ENCODE peak calls at places on chromosomes 2 and 18, in seven cellular contexts. One of them, this sample, is unnamed.

GRCh38 chr2:236984046-236984445 is 101.6 kb upstream of the COPS8 start:
- DNase-seq in psoas muscle: no peak
- DNase-seq in Right ventricle myocardium inferior: no peak
- DNase-seq in activated CD4-positive, alpha-beta memory T cell treated with anti-CD3 and anti-CD28 coated beads, Interleukin-2, amount 10 ng/mL, durations not matched to agents 7 days and 5 days: no peak
- DNase-seq in cerebellum: no peak
- DNase-seq in AG04450: no peak
- DNase-seq in SW480: no peak
- DNase-seq in this sample: no peak

GRCh38 chr2:180905002-180905401 is 75.4 kb upstream of the UBE2E3 start:
- DNase-seq in psoas muscle: no peak
- DNase-seq in Right ventricle myocardium inferior: no peak
- DNase-seq in activated CD4-positive, alpha-beta memory T cell treated with anti-CD3 and anti-CD28 coated beads, Interleukin-2, amount 10 ng/mL, durations not matched to agents 7 days and 5 days: no peak
- DNase-seq in cerebellum: no peak
- DNase-seq in AG04450: no peak
- DNase-seq in SW480: no peak
- DNase-seq in this sample: no peak

GRCh38 chr18:40962784-40963183 is 992.2 kb upstream of the PIK3C3 start:
- DNase-seq in psoas muscle: no peak
- DNase-seq in Right ventricle myocardium inferior: no peak
- DNase-seq in activated CD4-positive, alpha-beta memory T cell treated with anti-CD3 and anti-CD28 coated beads, Interleukin-2, amount 10 ng/mL, durations not matched to agents 7 days and 5 days: no peak
- DNase-seq in cerebellum: no peak
- DNase-seq in AG04450: no peak
- DNase-seq in SW480: no peak
- DNase-seq in this sample: no peak

GRCh38 chr2:200454839-200455801 is 54.7 kb downstream of the KCTD18 start:
- DNase-seq in psoas muscle: no peak
- DNase-seq in Right ventricle myocardium inferior: no peak
- DNase-seq in activated CD4-positive, alpha-beta memory T cell treated with anti-CD3 and anti-CD28 coated beads, Interleukin-2, amount 10 ng/mL, durations not matched to agents 7 days and 5 days: no peak
- DNase-seq in cerebellum: no peak
- DNase-seq in AG04450: no peak
- DNase-seq in SW480: no peak
- DNase-seq in this sample: no peak

GRCh38 chr2:171529914-171530313 is 7.6 kb downstream of the CYBRD1 start:
- DNase-seq in psoas muscle: no peak
- DNase-seq in Right ventricle myocardium inferior: no peak
- DNase-seq in activated CD4-positive, alpha-beta memory T cell treated with anti-CD3 and anti-CD28 coated beads, Interleukin-2, amount 10 ng/mL, durations not matched to agents 7 days and 5 days: no peak
- DNase-seq in cerebellum: no peak
- DNase-seq in AG04450: no peak
- DNase-seq in SW480: no peak
- DNase-seq in this sample: no peak

GRCh38 chr18:22314406-22314805 is 103.3 kb downstream of the CTAGE1 start:
- DNase-seq in psoas muscle: peak; percentile 37
- DNase-seq in Right ventricle myocardium inferior: no peak
- DNase-seq in activated CD4-positive, alpha-beta memory T cell treated with anti-CD3 and anti-CD28 coated beads, Interleukin-2, amount 10 ng/mL, durations not matched to agents 7 days and 5 days: no peak
- DNase-seq in cerebellum: no peak
- DNase-seq in AG04450: peak; percentile 85
- DNase-seq in SW480: no peak
- DNase-seq in this sample: no peak

GRCh38 chr2:54287532-54287931 is 31.5 kb upstream of the TSPYL6 start:
- DNase-seq in psoas muscle: peak; percentile 26
- DNase-seq in Right ventricle myocardium inferior: no peak
- DNase-seq in activated CD4-positive, alpha-beta memory T cell treated with anti-CD3 and anti-CD28 coated beads, Interleukin-2, amount 10 ng/mL, durations not matched to agents 7 days and 5 days: no peak
- DNase-seq in cerebellum: no peak
- DNase-seq in AG04450: no peak
- DNase-seq in SW480: no peak
- DNase-seq in this sample: no peak

GRCh38 chr2:173150087-173150486 is 74.4 kb downstream of the MAP3K20 start:
- DNase-seq in psoas muscle: no peak
- DNase-seq in Right ventricle myocardium inferior: no peak
- DNase-seq in activated CD4-positive, alpha-beta memory T cell treated with anti-CD3 and anti-CD28 coated beads, Interleukin-2, amount 10 ng/mL, durations not matched to agents 7 days and 5 days: no peak
- DNase-seq in cerebellum: no peak
- DNase-seq in AG04450: no peak
- DNase-seq in SW480: no peak
- DNase-seq in this sample: no peak

GRCh38 chr2:175003875-175004729 is 1.1 kb downstream of the CHN1 start:
- DNase-seq in psoas muscle: no peak
- DNase-seq in Right ventricle myocardium inferior: no peak
- DNase-seq in activated CD4-positive, alpha-beta memory T cell treated with anti-CD3 and anti-CD28 coated beads, Interleukin-2, amount 10 ng/mL, durations not matched to agents 7 days and 5 days: no peak
- DNase-seq in cerebellum: no peak
- DNase-seq in AG04450: no peak
- DNase-seq in SW480: peak; percentile 41
- DNase-seq in this sample: no peak

GRCh38 chr18:78901923-78902794 is 77.5 kb upstream of the SALL3 start:
- DNase-seq in psoas muscle: no peak
- DNase-seq in Right ventricle myocardium inferior: no peak
- DNase-seq in activated CD4-positive, alpha-beta memory T cell treated with anti-CD3 and anti-CD28 coated beads, Interleukin-2, amount 10 ng/mL, durations not matched to agents 7 days and 5 days: no peak
- DNase-seq in cerebellum: no peak
- DNase-seq in AG04450: no peak
- DNase-seq in SW480: no peak
- DNase-seq in this sample: no peak

GRCh38 chr2:86522711-86523110 is 40.5 kb downstream of the CHMP3 start:
- DNase-seq in psoas muscle: no peak
- DNase-seq in Right ventricle myocardium inferior: no peak
- DNase-seq in activated CD4-positive, alpha-beta memory T cell treated with anti-CD3 and anti-CD28 coated beads, Interleukin-2, amount 10 ng/mL, durations not matched to agents 7 days and 5 days: no peak
- DNase-seq in cerebellum: no peak
- DNase-seq in AG04450: no peak
- DNase-seq in SW480: no peak
- DNase-seq in this sample: no peak

GRCh38 chr2:128379021-128380005 is 60.6 kb upstream of the HS6ST1 start:
- DNase-seq in psoas muscle: no peak
- DNase-seq in Right ventricle myocardium inferior: no peak
- DNase-seq in activated CD4-positive, alpha-beta memory T cell treated with anti-CD3 and anti-CD28 coated beads, Interleukin-2, amount 10 ng/mL, durations not matched to agents 7 days and 5 days: no peak
- DNase-seq in cerebellum: no peak
- DNase-seq in AG04450: peak; percentile 24
- DNase-seq in SW480: peak; percentile 84
- DNase-seq in this sample: no peak

GRCh38 chr2:170421175-170421687 is 243.3 kb downstream of the MYO3B start:
- DNase-seq in psoas muscle: no peak
- DNase-seq in Right ventricle myocardium inferior: no peak
- DNase-seq in activated CD4-positive, alpha-beta memory T cell treated with anti-CD3 and anti-CD28 coated beads, Interleukin-2, amount 10 ng/mL, durations not matched to agents 7 days and 5 days: no peak
- DNase-seq in cerebellum: no peak
- DNase-seq in AG04450: no peak
- DNase-seq in SW480: no peak
- DNase-seq in this sample: no peak

GRCh38 chr2:122736279-122736678 is 980.8 kb downstream of the TSN start:
- DNase-seq in psoas muscle: no peak
- DNase-seq in Right ventricle myocardium inferior: no peak
- DNase-seq in activated CD4-positive, alpha-beta memory T cell treated with anti-CD3 and anti-CD28 coated beads, Interleukin-2, amount 10 ng/mL, durations not matched to agents 7 days and 5 days: no peak
- DNase-seq in cerebellum: no peak
- DNase-seq in AG04450: no peak
- DNase-seq in SW480: no peak
- DNase-seq in this sample: no peak

GRCh38 chr2:28360742-28361293 is 31.8 kb upstream of the FOSL2 start:
- DNase-seq in psoas muscle: peak; percentile 53
- DNase-seq in Right ventricle myocardium inferior: no peak
- DNase-seq in activated CD4-positive, alpha-beta memory T cell treated with anti-CD3 and anti-CD28 coated beads, Interleukin-2, amount 10 ng/mL, durations not matched to agents 7 days and 5 days: peak; percentile 26
- DNase-seq in cerebellum: no peak
- DNase-seq in AG04450: peak; percentile 11
- DNase-seq in SW480: peak; percentile 41
- DNase-seq in this sample: no peak

GRCh38 chr2:128474962-128475361 is 156.3 kb upstream of the HS6ST1 start:
- DNase-seq in psoas muscle: no peak
- DNase-seq in Right ventricle myocardium inferior: no peak
- DNase-seq in activated CD4-positive, alpha-beta memory T cell treated with anti-CD3 and anti-CD28 coated beads, Interleukin-2, amount 10 ng/mL, durations not matched to agents 7 days and 5 days: no peak
- DNase-seq in cerebellum: no peak
- DNase-seq in AG04450: no peak
- DNase-seq in SW480: no peak
- DNase-seq in this sample: no peak

GRCh38 chr2:101387151-101387807 is at the start of gene CREG2:
- DNase-seq in psoas muscle: peak; percentile 64
- DNase-seq in Right ventricle myocardium inferior: peak; percentile 83
- DNase-seq in activated CD4-positive, alpha-beta memory T cell treated with anti-CD3 and anti-CD28 coated beads, Interleukin-2, amount 10 ng/mL, durations not matched to agents 7 days and 5 days: peak; percentile 69
- DNase-seq in cerebellum: no peak
- DNase-seq in AG04450: no peak
- DNase-seq in SW480: peak; percentile 66
- DNase-seq in this sample: no peak

GRCh38 chr2:128228894-128229293 is 89.8 kb downstream of the HS6ST1 start:
- DNase-seq in psoas muscle: no peak
- DNase-seq in Right ventricle myocardium inferior: no peak
- DNase-seq in activated CD4-positive, alpha-beta memory T cell treated with anti-CD3 and anti-CD28 coated beads, Interleukin-2, amount 10 ng/mL, durations not matched to agents 7 days and 5 days: no peak
- DNase-seq in cerebellum: no peak
- DNase-seq in AG04450: no peak
- DNase-seq in SW480: peak; percentile 56
- DNase-seq in this sample: peak; percentile 14

GRCh38 chr2:196453613-196454047 is 185.9 kb upstream of the CCDC150 start:
- DNase-seq in psoas muscle: no peak
- DNase-seq in Right ventricle myocardium inferior: no peak
- DNase-seq in activated CD4-positive, alpha-beta memory T cell treated with anti-CD3 and anti-CD28 coated beads, Interleukin-2, amount 10 ng/mL, durations not matched to agents 7 days and 5 days: peak; percentile 32
- DNase-seq in cerebellum: no peak
- DNase-seq in AG04450: peak; percentile 34
- DNase-seq in SW480: peak; percentile 38
- DNase-seq in this sample: no peak

GRCh38 chr2:222734690-222735014 is 63.2 kb downstream of the MOGAT1 start:
- DNase-seq in psoas muscle: no peak
- DNase-seq in Right ventricle myocardium inferior: no peak
- DNase-seq in activated CD4-positive, alpha-beta memory T cell treated with anti-CD3 and anti-CD28 coated beads, Interleukin-2, amount 10 ng/mL, durations not matched to agents 7 days and 5 days: no peak
- DNase-seq in cerebellum: no peak
- DNase-seq in AG04450: no peak
- DNase-seq in SW480: no peak
- DNase-seq in this sample: no peak

GRCh38 chr18:75230210-75231052 is 19.8 kb downstream of the TSHZ1 start:
- DNase-seq in psoas muscle: no peak
- DNase-seq in Right ventricle myocardium inferior: no peak
- DNase-seq in activated CD4-positive, alpha-beta memory T cell treated with anti-CD3 and anti-CD28 coated beads, Interleukin-2, amount 10 ng/mL, durations not matched to agents 7 days and 5 days: no peak
- DNase-seq in cerebellum: no peak
- DNase-seq in AG04450: no peak
- DNase-seq in SW480: no peak
- DNase-seq in this sample: no peak

GRCh38 chr2:241895732-241896641 is 26.5 kb downstream of the RTP5 start:
- DNase-seq in psoas muscle: no peak
- DNase-seq in Right ventricle myocardium inferior: peak; percentile 66
- DNase-seq in activated CD4-positive, alpha-beta memory T cell treated with anti-CD3 and anti-CD28 coated beads, Interleukin-2, amount 10 ng/mL, durations not matched to agents 7 days and 5 days: no peak
- DNase-seq in cerebellum: no peak
- DNase-seq in AG04450: no peak
- DNase-seq in SW480: no peak
- DNase-seq in this sample: no peak

This sample was measured in epithelial cell of prostate.